ENCODE peak calls at places on chromosomes 11 and 22, in five cellular contexts. One of them, this sample, is unnamed.

GRCh38 chr11:120798854-120799253 is 225.0 kb upstream of the TBCEL start:
- DNase-seq in tibial artery: no peak
- DNase-seq in CD8-positive, alpha-beta T cell: no peak
- DNase-seq in stomach: no peak
- DNase-seq in left ventricle myocardium inferior: no peak
- DNase-seq in this sample: no peak

GRCh38 chr11:78564037-78564888 is 10.4 kb downstream of the NARS2 start:
- DNase-seq in tibial artery: no peak
- DNase-seq in stomach: no peak
- DNase-seq in left ventricle myocardium inferior: no peak
- DNase-seq in CD8-positive, alpha-beta T cell: no peak
- DNase-seq in this sample: no peak

GRCh38 chr11:12893787-12894672 is 115.1 kb upstream of the RASSF10 start:
- DNase-seq in CD8-positive, alpha-beta T cell: no peak
- DNase-seq in left ventricle myocardium inferior: peak
- DNase-seq in tibial artery: peak
- DNase-seq in stomach: peak
- DNase-seq in this sample: no peak

GRCh38 chr11:7611411-7611810 is 61.9 kb downstream of the CYB5R2 start:
- DNase-seq in CD8-positive, alpha-beta T cell: no peak
- DNase-seq in left ventricle myocardium inferior: no peak
- DNase-seq in tibial artery: no peak
- DNase-seq in stomach: no peak
- DNase-seq in this sample: no peak

GRCh38 chr11:22920939-22921565 is 60.8 kb upstream of the CCDC179 start:
- DNase-seq in CD8-positive, alpha-beta T cell: no peak
- DNase-seq in tibial artery: no peak
- DNase-seq in left ventricle myocardium inferior: no peak
- DNase-seq in stomach: no peak
- DNase-seq in this sample: no peak

GRCh38 chr11:27411330-27411729 is 48.3 kb upstream of the CCDC34 start:
- DNase-seq in stomach: no peak
- DNase-seq in tibial artery: no peak
- DNase-seq in CD8-positive, alpha-beta T cell: no peak
- DNase-seq in left ventricle myocardium inferior: no peak
- DNase-seq in this sample: no peak

GRCh38 chr22:36077261-36077660 is 48.6 kb upstream of the RBFOX2 start:
- DNase-seq in left ventricle myocardium inferior: no peak
- DNase-seq in stomach: no peak
- DNase-seq in CD8-positive, alpha-beta T cell: no peak
- DNase-seq in tibial artery: no peak
- DNase-seq in this sample: no peak

GRCh38 chr22:36587289-36588154 is 58.6 kb upstream of the EIF3D start:
- DNase-seq in tibial artery: no peak
- DNase-seq in CD8-positive, alpha-beta T cell: no peak
- DNase-seq in left ventricle myocardium inferior: no peak
- DNase-seq in stomach: no peak
- DNase-seq in this sample: no peak

GRCh38 chr11:129865701-129866100 is 29.7 kb downstream of the NFRKB start:
- DNase-seq in stomach: no peak
- DNase-seq in left ventricle myocardium inferior: no peak
- DNase-seq in CD8-positive, alpha-beta T cell: no peak
- DNase-seq in tibial artery: no peak
- DNase-seq in this sample: no peak

GRCh38 chr22:44940121-44940520 is 69.7 kb downstream of the PHF21B start:
- DNase-seq in tibial artery: no peak
- DNase-seq in left ventricle myocardium inferior: no peak
- DNase-seq in CD8-positive, alpha-beta T cell: no peak
- DNase-seq in stomach: no peak
- DNase-seq in this sample: no peak

GRCh38 chr11:44809283-44809682 is 82.5 kb downstream of the TSPAN18 start:
- DNase-seq in CD8-positive, alpha-beta T cell: no peak
- DNase-seq in left ventricle myocardium inferior: no peak
- DNase-seq in tibial artery: no peak
- DNase-seq in stomach: no peak
- DNase-seq in this sample: no peak

GRCh38 chr22:22097727-22098228 is 115.2 kb upstream of the TOP3B start:
- DNase-seq in CD8-positive, alpha-beta T cell: no peak
- DNase-seq in tibial artery: no peak
- DNase-seq in left ventricle myocardium inferior: no peak
- DNase-seq in stomach: no peak
- DNase-seq in this sample: no peak

GRCh38 chr22:17097062-17097461 is 12.3 kb downstream of the IL17RA start:
- DNase-seq in tibial artery: peak
- DNase-seq in left ventricle myocardium inferior: no peak
- DNase-seq in stomach: no peak
- DNase-seq in CD8-positive, alpha-beta T cell: no peak
- DNase-seq in this sample: no peak

GRCh38 chr22:29555065-29555644 is 1.6 kb upstream of the THOC5 start:
- DNase-seq in CD8-positive, alpha-beta T cell: no peak
- DNase-seq in tibial artery: no peak
- DNase-seq in stomach: no peak
- DNase-seq in left ventricle myocardium inferior: no peak
- DNase-seq in this sample: no peak

GRCh38 chr22:35053060-35053835 is 12.7 kb upstream of the ISX start:
- DNase-seq in stomach: no peak
- DNase-seq in left ventricle myocardium inferior: no peak
- DNase-seq in CD8-positive, alpha-beta T cell: no peak
- DNase-seq in tibial artery: no peak
- DNase-seq in this sample: no peak

GRCh38 chr11:26930518-26931247 is 63.2 kb upstream of the FIBIN start:
- DNase-seq in CD8-positive, alpha-beta T cell: no peak
- DNase-seq in stomach: no peak
- DNase-seq in left ventricle myocardium inferior: no peak
- DNase-seq in tibial artery: no peak
- DNase-seq in this sample: no peak

GRCh38 chr11:105719073-105719846 is 109.4 kb downstream of the GRIA4 start:
- DNase-seq in left ventricle myocardium inferior: no peak
- DNase-seq in CD8-positive, alpha-beta T cell: no peak
- DNase-seq in tibial artery: no peak
- DNase-seq in stomach: no peak
- DNase-seq in this sample: no peak

GRCh38 chr22:46484861-46485595 is 52.4 kb downstream of the CELSR1 start:
- DNase-seq in left ventricle myocardium inferior: no peak
- DNase-seq in stomach: no peak
- DNase-seq in CD8-positive, alpha-beta T cell: no peak
- DNase-seq in tibial artery: no peak
- DNase-seq in this sample: no peak

GRCh38 chr22:38214248-38215056 is 12.7 kb downstream of the MAFF start:
- DNase-seq in left ventricle myocardium inferior: peak
- DNase-seq in CD8-positive, alpha-beta T cell: peak
- DNase-seq in stomach: peak
- DNase-seq in tibial artery: peak
- DNase-seq in this sample: no peak

GRCh38 chr22:17846326-17846992 is 72.2 kb upstream of the BID start:
- DNase-seq in CD8-positive, alpha-beta T cell: no peak
- DNase-seq in tibial artery: peak
- DNase-seq in stomach: no peak
- DNase-seq in left ventricle myocardium inferior: no peak
- DNase-seq in this sample: no peak

GRCh38 chr11:36258730-36259360 is 30.4 kb downstream of the COMMD9 start:
- DNase-seq in stomach: peak
- DNase-seq in CD8-positive, alpha-beta T cell: no peak
- DNase-seq in tibial artery: peak
- DNase-seq in left ventricle myocardium inferior: peak
- DNase-seq in this sample: peak

GRCh38 chr22:46779651-46780050 is 17.2 kb downstream of the TBC1D22A start:
- DNase-seq in tibial artery: peak
- DNase-seq in CD8-positive, alpha-beta T cell: no peak
- DNase-seq in stomach: no peak
- DNase-seq in left ventricle myocardium inferior: no peak
- DNase-seq in this sample: no peak

GRCh38 chr11:121090145-121090721 is 10.8 kb upstream of the TECTA start:
- DNase-seq in CD8-positive, alpha-beta T cell: no peak
- DNase-seq in stomach: no peak
- DNase-seq in left ventricle myocardium inferior: no peak
- DNase-seq in tibial artery: no peak
- DNase-seq in this sample: no peak

GRCh38 chr11:58334708-58335107 is 24.2 kb downstream of the OR5B17 start:
- DNase-seq in tibial artery: no peak
- DNase-seq in stomach: no peak
- DNase-seq in left ventricle myocardium inferior: no peak
- DNase-seq in CD8-positive, alpha-beta T cell: no peak
- DNase-seq in this sample: no peak

GRCh38 chr11:58316142-58316541 is 42.7 kb downstream of the OR5B17 start:
- DNase-seq in stomach: no peak
- DNase-seq in CD8-positive, alpha-beta T cell: no peak
- DNase-seq in tibial artery: no peak
- DNase-seq in left ventricle myocardium inferior: no peak
- DNase-seq in this sample: no peak

GRCh38 chr22:39522567-39523300 is 2.4 kb downstream of the ATF4 start:
- DNase-seq in left ventricle myocardium inferior: no peak
- DNase-seq in tibial artery: peak
- DNase-seq in CD8-positive, alpha-beta T cell: no peak
- DNase-seq in stomach: peak
- DNase-seq in this sample: peak

GRCh38 chr22:31977141-31977781 is 32.9 kb downstream of the YWHAH start:
- DNase-seq in stomach: peak
- DNase-seq in left ventricle myocardium inferior: peak
- DNase-seq in tibial artery: peak
- DNase-seq in CD8-positive, alpha-beta T cell: peak
- DNase-seq in this sample: peak

GRCh38 chr11:2300290-2300935 is 1.3 kb downstream of the C11orf21 start:
- DNase-seq in left ventricle myocardium inferior: peak
- DNase-seq in CD8-positive, alpha-beta T cell: no peak
- DNase-seq in stomach: peak
- DNase-seq in tibial artery: no peak
- DNase-seq in this sample: no peak

GRCh38 chr11:5522308-5522707 is 5.8 kb upstream of the UBQLNL start:
- DNase-seq in CD8-positive, alpha-beta T cell: no peak
- DNase-seq in tibial artery: no peak
- DNase-seq in stomach: no peak
- DNase-seq in left ventricle myocardium inferior: no peak
- DNase-seq in this sample: no peak

GRCh38 chr11:121321614-121322243 is 29.2 kb downstream of the SC5D start:
- DNase-seq in left ventricle myocardium inferior: no peak
- DNase-seq in tibial artery: no peak
- DNase-seq in CD8-positive, alpha-beta T cell: no peak
- DNase-seq in stomach: no peak
- DNase-seq in this sample: no peak

GRCh38 chr22:19679476-19680099 is 34.7 kb upstream of the SEPTIN5 start:
- DNase-seq in CD8-positive, alpha-beta T cell: no peak
- DNase-seq in stomach: peak
- DNase-seq in tibial artery: no peak
- DNase-seq in left ventricle myocardium inferior: peak
- DNase-seq in this sample: no peak
- H3K27ac ChIP-seq in CD8-positive, alpha-beta T cell: no peak
- H3K27ac ChIP-seq in stomach: no peak
- H3K27ac ChIP-seq in tibial artery: no peak
- H3K27ac ChIP-seq in left ventricle myocardium inferior: no peak
- H3K27ac ChIP-seq in this sample: no peak

DNA sequence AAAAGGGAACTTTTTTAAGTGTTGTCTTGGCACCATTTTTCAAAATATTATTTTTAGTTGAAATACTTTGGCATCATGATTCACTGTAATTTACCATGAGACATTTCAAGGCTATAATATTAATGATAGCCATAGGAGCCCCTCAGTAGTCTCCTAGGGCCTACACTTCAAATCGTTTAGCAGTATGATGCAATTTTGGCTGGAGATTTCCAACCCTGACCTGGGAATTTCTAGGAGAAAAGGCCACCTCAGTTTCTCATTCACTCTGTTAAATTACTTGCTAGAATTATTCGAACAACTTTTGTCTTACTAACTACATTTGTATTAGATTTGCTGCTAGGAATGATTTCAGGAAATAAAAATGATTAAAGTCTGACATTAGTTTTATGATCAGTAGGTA is 1610.9 kb upstream of the RAG2 start:
- DNase-seq in tibial artery: no peak
- DNase-seq in CD8-positive, alpha-beta T cell: no peak
- DNase-seq in left ventricle myocardium inferior: no peak
- DNase-seq in stomach: no peak
- DNase-seq in this sample: no peak
- H3K27ac ChIP-seq in tibial artery: no peak
- H3K27ac ChIP-seq in CD8-positive, alpha-beta T cell: no peak
- H3K27ac ChIP-seq in left ventricle myocardium inferior: no peak
- H3K27ac ChIP-seq in stomach: no peak
- H3K27ac ChIP-seq in this sample: no peak

GRCh38 chr11:68338041-68338800 is 25.8 kb downstream of the LRP5 start:
- DNase-seq in stomach: no peak
- DNase-seq in tibial artery: peak
- DNase-seq in CD8-positive, alpha-beta T cell: no peak
- DNase-seq in left ventricle myocardium inferior: no peak
- DNase-seq in this sample: no peak
- H3K27ac ChIP-seq in stomach: peak
- H3K27ac ChIP-seq in tibial artery: peak
- H3K27ac ChIP-seq in CD8-positive, alpha-beta T cell: no peak
- H3K27ac ChIP-seq in left ventricle myocardium inferior: peak
- H3K27ac ChIP-seq in this sample: no peak

GRCh38 chr11:19365743-19366410 is 125.1 kb upstream of the E2F8 start:
- DNase-seq in left ventricle myocardium inferior: no peak
- DNase-seq in stomach: no peak
- DNase-seq in CD8-positive, alpha-beta T cell: no peak
- DNase-seq in tibial artery: no peak
- DNase-seq in this sample: no peak

GRCh38 chr11:19370100-19370861 is 129.5 kb upstream of the E2F8 start:
- DNase-seq in tibial artery: peak
- DNase-seq in left ventricle myocardium inferior: peak
- DNase-seq in stomach: no peak
- DNase-seq in CD8-positive, alpha-beta T cell: no peak
- DNase-seq in this sample: peak

GRCh38 chr11:19368726-19369364 is 128.1 kb upstream of the E2F8 start:
- DNase-seq in left ventricle myocardium inferior: no peak
- DNase-seq in CD8-positive, alpha-beta T cell: no peak
- DNase-seq in tibial artery: no peak
- DNase-seq in stomach: no peak
- DNase-seq in this sample: no peak

GRCh38 chr11:19372381-19372780 is 131.6 kb upstream of the E2F8 start:
- DNase-seq in tibial artery: no peak
- DNase-seq in stomach: no peak
- DNase-seq in left ventricle myocardium inferior: no peak
- DNase-seq in CD8-positive, alpha-beta T cell: no peak
- DNase-seq in this sample: no peak

GRCh38 chr11:19367051-19367709 is 126.4 kb upstream of the E2F8 start:
- DNase-seq in tibial artery: no peak
- DNase-seq in left ventricle myocardium inferior: no peak
- DNase-seq in stomach: no peak
- DNase-seq in CD8-positive, alpha-beta T cell: no peak
- DNase-seq in this sample: no peak
- H3K27ac ChIP-seq in tibial artery: peak
- H3K27ac ChIP-seq in left ventricle myocardium inferior: peak
- H3K27ac ChIP-seq in stomach: peak
- H3K27ac ChIP-seq in CD8-positive, alpha-beta T cell: no peak
- H3K27ac ChIP-seq in this sample: peak

DNA sequence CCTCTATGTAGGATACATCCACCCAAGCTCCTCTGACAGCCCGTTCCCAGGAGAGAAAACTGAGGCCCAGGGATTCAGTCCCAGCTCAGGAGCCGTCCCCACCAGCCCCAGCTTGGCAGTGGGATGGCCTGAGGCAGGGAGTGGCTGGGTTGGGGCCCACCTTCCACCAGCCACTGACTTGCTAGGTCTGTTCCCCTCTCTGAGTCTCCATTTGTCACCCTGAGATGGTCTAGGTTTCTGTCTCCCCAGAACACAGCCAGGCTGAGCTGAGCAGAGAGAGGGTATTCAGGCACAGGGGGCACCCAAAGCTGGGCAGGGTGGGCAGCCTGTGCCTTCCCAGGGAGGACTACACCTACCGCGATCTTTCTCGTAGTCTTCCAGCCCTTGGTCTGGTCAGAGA is 95.7 kb downstream of the PDE2A start:
- DNase-seq in CD8-positive, alpha-beta T cell: no peak
- DNase-seq in stomach: no peak
- DNase-seq in left ventricle myocardium inferior: no peak
- DNase-seq in tibial artery: peak
- DNase-seq in this sample: peak
- H3K27ac ChIP-seq in CD8-positive, alpha-beta T cell: no peak
- H3K27ac ChIP-seq in stomach: no peak
- H3K27ac ChIP-seq in left ventricle myocardium inferior: no peak
- H3K27ac ChIP-seq in tibial artery: no peak
- H3K27ac ChIP-seq in this sample: no peak

This sample was measured in gastrocnemius medialis.